ENCODE peak calls at places on chromosomes 3 and 15, in eight cellular contexts. R is CD8-positive, alpha-beta memory T cell; T is CD8-positive, alpha-beta T cell; V is K562; U is endodermal cell; Y is colonic mucosa; E is lung; S is RWPE2. N is an unnamed sample.

GRCh38 chr15:92224843-92225242 is 168.8 kb upstream of the ST8SIA2 start:
- DNase-seq in R (no peak), S (no peak), Y (no peak), E (no peak), V (no peak), T (no peak), U (no peak), N (no peak)

GRCh38 chr3:64266065-64266874 is 41.0 kb upstream of the PRICKLE2 start:
- DNase-seq in E (peak; percentile 51), Y (peak; percentile 19), S (no peak), R (no peak), U (no peak), T (no peak), V (no peak), N (no peak)

GRCh38 chr15:78004919-78005634 is 72.4 kb downstream of the TBC1D2B start:
- DNase-seq in T (no peak), R (no peak), U (no peak), Y (peak; percentile 52), E (peak; percentile 77), V (no peak), S (no peak), N (no peak)

GRCh38 chr3:194404365-194405140 is 5.5 kb upstream of the GP5 start:
- DNase-seq in S (no peak), Y (peak; percentile 72), V (no peak), T (no peak), U (no peak), E (no peak), R (no peak), N (no peak)

GRCh38 chr3:20528180-20528579 is 342.2 kb upstream of the SGO1 start:
- DNase-seq in V (no peak), T (no peak), Y (no peak), S (no peak), E (no peak), U (no peak), R (no peak), N (no peak)

GRCh38 chr3:108818404-108818803 is 4.2 kb upstream of the TRAT1 start:
- DNase-seq in R (peak; percentile 78), T (peak; percentile 65), S (no peak), V (peak; percentile 2), E (no peak), Y (peak; percentile 61), U (peak; percentile 82), N (peak; percentile 34)

GRCh38 chr15:61749169-61749568 is 311.1 kb downstream of the VPS13C start:
- DNase-seq in V (no peak), U (no peak), Y (peak; percentile 22), T (no peak), S (peak; percentile 91), R (no peak), E (no peak), N (no peak)

GRCh38 chr3:106829206-106829605 is 548.0 kb upstream of the CCDC54 start:
- DNase-seq in Y (no peak), S (no peak), R (no peak), E (no peak), T (no peak), V (no peak), U (peak; percentile 67), N (no peak)

GRCh38 chr3:97793415-97794019 is 28.3 kb upstream of the CRYBG3 start:
- DNase-seq in Y (no peak), T (no peak), V (no peak), R (no peak), U (no peak), E (no peak), S (no peak), N (no peak)

GRCh38 chr3:154954750-154955149 is 125.4 kb upstream of the MME start:
- DNase-seq in U (no peak), R (no peak), T (no peak), S (no peak), E (no peak), Y (no peak), V (peak; percentile 17), N (no peak)

GRCh38 chr15:56871180-56871579 is 47.3 kb upstream of the TCF12 start:
- DNase-seq in U (no peak), T (no peak), R (no peak), E (no peak), Y (no peak), S (no peak), V (no peak), N (no peak)

GRCh38 chr3:118970819-118971218 is 63.8 kb downstream of the IGSF11 start:
- DNase-seq in Y (no peak), U (no peak), S (no peak), E (no peak), R (no peak), V (no peak), T (no peak), N (no peak)

GRCh38 chr3:101229681-101230080 is 90.7 kb downstream of the IMPG2 start:
- DNase-seq in U (no peak), S (no peak), T (no peak), R (no peak), E (no peak), V (no peak), Y (no peak), N (no peak)

DNA sequence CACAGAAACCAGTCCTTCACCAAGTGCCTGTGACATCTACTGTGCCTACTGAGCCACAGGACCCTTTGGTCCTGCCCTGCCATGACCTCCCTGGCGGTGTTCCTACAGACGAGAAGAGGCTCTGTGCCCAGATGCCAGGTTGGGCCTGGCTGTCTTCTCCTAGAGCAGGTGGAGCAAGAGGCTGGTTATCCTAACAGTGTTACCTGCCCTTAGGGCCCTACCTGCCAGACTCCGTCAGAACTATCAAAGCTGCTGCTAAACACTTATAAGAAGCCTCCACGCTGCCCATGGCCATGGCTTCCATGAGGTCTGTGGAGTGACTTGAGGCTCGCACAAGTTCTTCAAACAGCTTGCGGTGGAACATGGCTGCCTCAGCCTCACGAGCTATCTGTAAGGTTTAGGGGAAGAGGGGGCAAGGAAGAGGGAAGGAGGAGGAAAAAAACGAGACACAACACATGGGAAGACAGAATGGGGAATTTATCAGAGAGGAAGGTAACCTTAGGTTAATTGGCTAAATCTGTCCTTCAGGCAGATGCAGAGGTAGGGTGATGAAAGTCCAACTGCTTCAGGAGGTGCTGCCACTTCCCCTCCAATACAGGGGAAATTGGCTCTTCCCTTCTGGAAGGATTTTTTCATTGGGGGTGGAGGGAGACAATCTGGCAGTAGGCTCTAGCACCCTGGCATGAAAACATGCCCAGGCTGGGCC is 5.4 kb upstream of the GRAMD2A start:
- DNase-seq in E (no peak), U (peak; percentile 20), T (no peak), Y (no peak), S (no peak), V (no peak), R (no peak), N (no peak)
- H3K36me3 ChIP-seq in E (peaks cover 45% of the 10 kb centered on the region), U (peaks cover 97% of the 10 kb centered on the region), T (peaks cover 82% of the 10 kb centered on the region), Y (peaks cover 82% of the 10 kb centered on the region), S (peaks cover 95% of the 10 kb centered on the region), V (peaks cover 100% of the 10 kb centered on the region), R (peaks cover 82% of the 10 kb centered on the region), N (peaks cover 95% of the 10 kb centered on the region)

GRCh38 chr3:153209596-153209995 is 47.6 kb downstream of the RAP2B start:
- DNase-seq in S (peak; percentile 73), T (no peak), V (no peak), E (peak; percentile 40), Y (no peak), U (peak; percentile 91), R (no peak), N (no peak)
- H3K27ac ChIP-seq in S (peak overlapping the region; percentile 41), T (no peak overlapping the region), V (no peak overlapping the region), E (no peak overlapping the region), Y (no peak overlapping the region), U (no peak overlapping the region), R (no peak overlapping the region), N (no peak overlapping the region)

GRCh38 chr3:188617270-188617669 is 463.3 kb downstream of the LPP start:
- DNase-seq in E (no peak), V (no peak), R (no peak), S (no peak), U (no peak), T (no peak), Y (no peak), N (no peak)
- H3K36me3 ChIP-seq in E (no peaks in the 10 kb centered on the region), V (no peaks in the 10 kb centered on the region), R (no peaks in the 10 kb centered on the region), S (no peaks in the 10 kb centered on the region), U (peaks cover under 1% of the 10 kb centered on the region), T (no peaks in the 10 kb centered on the region), Y (no peaks in the 10 kb centered on the region), N (no peaks in the 10 kb centered on the region)

DNA sequence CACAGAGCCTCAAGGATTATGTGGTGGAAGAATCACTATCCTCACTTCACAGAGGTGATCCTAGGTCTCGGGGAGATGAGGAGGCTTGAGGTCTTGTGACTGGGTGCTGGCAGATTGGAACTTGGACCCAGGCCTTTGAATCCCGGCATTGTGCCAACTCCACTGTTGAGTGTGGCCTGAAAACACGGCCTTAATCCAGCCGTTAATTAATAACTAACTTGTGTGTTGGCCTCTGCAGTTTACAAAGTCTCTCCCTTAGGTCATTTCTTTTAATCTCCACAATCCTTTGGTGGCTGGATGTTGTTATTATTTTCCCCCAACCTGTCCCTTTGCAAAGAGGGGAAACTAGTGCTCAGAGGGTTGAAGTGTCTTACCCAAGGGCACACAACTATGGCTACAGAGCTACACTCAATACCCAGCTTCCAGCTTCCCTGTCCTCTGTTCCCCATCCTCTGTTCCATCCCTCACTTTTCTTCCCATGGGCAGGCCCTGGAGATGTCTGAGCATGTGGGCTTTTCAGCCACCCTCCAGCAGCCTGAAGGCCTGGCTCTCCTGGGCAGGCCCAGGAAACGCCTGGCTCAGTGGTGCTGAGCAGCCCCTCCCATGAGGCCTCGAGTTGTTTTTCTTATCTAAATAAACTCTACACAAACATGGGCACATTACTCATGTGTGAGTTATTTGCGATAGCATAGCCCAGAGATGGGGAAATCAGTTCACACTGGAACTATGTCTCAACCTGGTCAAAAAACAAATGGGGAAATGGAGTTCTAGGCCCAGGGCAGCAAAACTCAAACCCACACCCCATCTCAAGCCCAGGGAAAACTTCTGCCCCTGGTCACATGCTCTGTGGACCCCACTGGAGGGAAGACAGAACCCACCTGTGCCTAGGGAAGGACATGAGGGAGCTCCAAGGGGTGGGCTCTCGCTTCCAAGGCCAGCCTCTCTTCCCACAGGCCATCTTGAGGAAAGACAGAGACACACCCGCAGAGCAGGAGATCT is 16.8 kb upstream of the SMAD3 start:
- DNase-seq in E (peak; percentile 67), R (no peak), T (no peak), V (no peak), S (peak; percentile 92), Y (peak; percentile 86), U (no peak), N (no peak)
- H3K27ac ChIP-seq in E (peak overlapping the region; percentile 93), R (no peak overlapping the region), T (no peak overlapping the region), V (no peak overlapping the region), S (peak overlapping the region; percentile 96), Y (peak overlapping the region; percentile 90), U (no peak overlapping the region), N (no peak overlapping the region)

GRCh38 chr15:89115547-89115946 is 27.3 kb downstream of the ABHD2 start:
- DNase-seq in U (peak; percentile 56), S (no peak), R (no peak), Y (peak; percentile 72), V (no peak), E (no peak), T (no peak), N (no peak)

GRCh38 chr15:89112341-89112971 is 24.2 kb downstream of the ABHD2 start:
- DNase-seq in V (no peak), Y (peak; percentile 79), U (no peak), T (no peak), S (no peak), E (no peak), R (no peak), N (no peak)

GRCh38 chr15:89116404-89116803 is 28.1 kb downstream of the ABHD2 start:
- DNase-seq in T (no peak), U (no peak), V (no peak), S (no peak), Y (no peak), E (no peak), R (no peak), N (no peak)

GRCh38 chr15:89113263-89113662 is 25.0 kb downstream of the ABHD2 start:
- DNase-seq in Y (no peak), T (no peak), R (no peak), V (no peak), S (no peak), U (no peak), E (no peak), N (no peak)

GRCh38 chr15:89114974-89115373 is 26.7 kb downstream of the ABHD2 start:
- DNase-seq in S (no peak), E (no peak), Y (no peak), R (no peak), T (no peak), V (no peak), U (no peak), N (no peak)
- H3K36me3 ChIP-seq in S (peaks cover 51% of the 10 kb centered on the region), E (peaks cover 11% of the 10 kb centered on the region), Y (no peaks in the 10 kb centered on the region), R (peaks cover 21% of the 10 kb centered on the region), T (peaks cover 13% of the 10 kb centered on the region), V (peaks cover 77% of the 10 kb centered on the region), U (peaks cover 28% of the 10 kb centered on the region), N (peaks cover 40% of the 10 kb centered on the region)

N was measured in effector memory CD4-positive, alpha-beta T cell.